ENCODE peak calls at places on chromosomes 7 and 10, in five cellular contexts. One of them, this sample, is unnamed.
A peak's percentile ranks its signal among the peaks of the same experiment; 100 is the strongest.

GRCh38 chr10:61475449-61475873 is 22.3 kb upstream of the TMEM26 start:
- DNase-seq in GM12864: no peak
- DNase-seq in endothelial cell: no peak
- DNase-seq in aorta: no peak
- DNase-seq in activated CD4-positive, alpha-beta T cell treated with anti-CD3 and anti-CD28 coated beads, Interleukin-2, amount 50 U/mL, for 4 hours: no peak
- DNase-seq in this sample: no peak

GRCh38 chr10:75911426-75911825 is 480.0 kb downstream of the LRMDA start:
- DNase-seq in aorta: no peak
- DNase-seq in activated CD4-positive, alpha-beta T cell treated with anti-CD3 and anti-CD28 coated beads, Interleukin-2, amount 50 U/mL, for 4 hours: no peak
- DNase-seq in endothelial cell: no peak
- DNase-seq in GM12864: no peak
- DNase-seq in this sample: no peak

GRCh38 chr10:129916506-129916995 is 47.5 kb downstream of the EBF3 start:
- DNase-seq in endothelial cell: no peak
- DNase-seq in GM12864: no peak
- DNase-seq in aorta: peak; percentile 67
- DNase-seq in activated CD4-positive, alpha-beta T cell treated with anti-CD3 and anti-CD28 coated beads, Interleukin-2, amount 50 U/mL, for 4 hours: no peak
- DNase-seq in this sample: no peak

GRCh38 chr7:65239707-65240352 is 133.8 kb upstream of the ZNF92 start:
- DNase-seq in aorta: no peak
- DNase-seq in GM12864: no peak
- DNase-seq in activated CD4-positive, alpha-beta T cell treated with anti-CD3 and anti-CD28 coated beads, Interleukin-2, amount 50 U/mL, for 4 hours: no peak
- DNase-seq in endothelial cell: peak; percentile 67
- DNase-seq in this sample: no peak

GRCh38 chr7:77479536-77480088 is 57.5 kb upstream of the PTPN12 start:
- DNase-seq in endothelial cell: no peak
- DNase-seq in activated CD4-positive, alpha-beta T cell treated with anti-CD3 and anti-CD28 coated beads, Interleukin-2, amount 50 U/mL, for 4 hours: no peak
- DNase-seq in GM12864: no peak
- DNase-seq in aorta: no peak
- DNase-seq in this sample: no peak

GRCh38 chr7:46363688-46364087 is 442.6 kb upstream of the IGFBP3 start:
- DNase-seq in aorta: no peak
- DNase-seq in activated CD4-positive, alpha-beta T cell treated with anti-CD3 and anti-CD28 coated beads, Interleukin-2, amount 50 U/mL, for 4 hours: no peak
- DNase-seq in GM12864: no peak
- DNase-seq in endothelial cell: no peak
- DNase-seq in this sample: no peak

GRCh38 chr10:86535057-86535882 is 13.7 kb upstream of the WAPL start:
- DNase-seq in aorta: peak; percentile 88
- DNase-seq in activated CD4-positive, alpha-beta T cell treated with anti-CD3 and anti-CD28 coated beads, Interleukin-2, amount 50 U/mL, for 4 hours: peak; percentile 24
- DNase-seq in GM12864: no peak
- DNase-seq in endothelial cell: peak; percentile 44
- DNase-seq in this sample: no peak

GRCh38 chr10:132558516-132559413 is 21.2 kb downstream of the INPP5A start:
- DNase-seq in aorta: peak; percentile 71
- DNase-seq in endothelial cell: no peak
- DNase-seq in GM12864: no peak
- DNase-seq in activated CD4-positive, alpha-beta T cell treated with anti-CD3 and anti-CD28 coated beads, Interleukin-2, amount 50 U/mL, for 4 hours: no peak
- DNase-seq in this sample: no peak

GRCh38 chr7:132084776-132085388 is 491.4 kb downstream of the PLXNA4 start:
- DNase-seq in activated CD4-positive, alpha-beta T cell treated with anti-CD3 and anti-CD28 coated beads, Interleukin-2, amount 50 U/mL, for 4 hours: no peak
- DNase-seq in endothelial cell: no peak
- DNase-seq in aorta: no peak
- DNase-seq in GM12864: no peak
- DNase-seq in this sample: no peak

GRCh38 chr10:70958396-70958795 is 70.0 kb upstream of the PCBD1 start:
- DNase-seq in aorta: no peak
- DNase-seq in activated CD4-positive, alpha-beta T cell treated with anti-CD3 and anti-CD28 coated beads, Interleukin-2, amount 50 U/mL, for 4 hours: no peak
- DNase-seq in endothelial cell: no peak
- DNase-seq in GM12864: no peak
- DNase-seq in this sample: no peak

GRCh38 chr7:140342732-140343514 is 55.4 kb downstream of the SLC37A3 start:
- DNase-seq in activated CD4-positive, alpha-beta T cell treated with anti-CD3 and anti-CD28 coated beads, Interleukin-2, amount 50 U/mL, for 4 hours: no peak
- DNase-seq in endothelial cell: peak; percentile 32
- DNase-seq in aorta: no peak
- DNase-seq in GM12864: no peak
- DNase-seq in this sample: no peak

GRCh38 chr10:99431190-99431549 is 746 bp upstream of the GOT1 start:
- DNase-seq in GM12864: peak; percentile 7
- DNase-seq in aorta: peak; percentile 83
- DNase-seq in activated CD4-positive, alpha-beta T cell treated with anti-CD3 and anti-CD28 coated beads, Interleukin-2, amount 50 U/mL, for 4 hours: no peak
- DNase-seq in endothelial cell: peak; percentile 35
- DNase-seq in this sample: no peak

GRCh38 chr7:1703475-1704325 is 33.6 kb downstream of the ELFN1 start:
- DNase-seq in activated CD4-positive, alpha-beta T cell treated with anti-CD3 and anti-CD28 coated beads, Interleukin-2, amount 50 U/mL, for 4 hours: no peak
- DNase-seq in aorta: peak; percentile 61
- DNase-seq in endothelial cell: no peak
- DNase-seq in GM12864: no peak
- DNase-seq in this sample: no peak

GRCh38 chr10:117653170-117653515 is 110.6 kb downstream of the EMX2 start:
- DNase-seq in aorta: no peak
- DNase-seq in activated CD4-positive, alpha-beta T cell treated with anti-CD3 and anti-CD28 coated beads, Interleukin-2, amount 50 U/mL, for 4 hours: no peak
- DNase-seq in GM12864: peak; percentile 93
- DNase-seq in endothelial cell: no peak
- DNase-seq in this sample: no peak

GRCh38 chr7:63899691-63900393 is 98.8 kb upstream of the ZNF722 start:
- DNase-seq in activated CD4-positive, alpha-beta T cell treated with anti-CD3 and anti-CD28 coated beads, Interleukin-2, amount 50 U/mL, for 4 hours: peak; percentile 74
- DNase-seq in GM12864: no peak
- DNase-seq in aorta: peak; percentile 95
- DNase-seq in endothelial cell: no peak
- DNase-seq in this sample: peak; percentile 74

This sample was measured in activated gamma-delta T cell treated with anti-CD3 and anti-CD28 coated beads, Interleukin-2, amount 50 U/mL, for 16 hours.